ENCODE peak calls at places on chromosome 3, in five cellular contexts. J is psoas muscle, D is A172, O is MM.1S, X is PC-3. P is an unnamed sample.

GRCh38 chr3:141797167-141797773 is 34.1 kb downstream of the GRK7 start:
- DNase-seq in O (no peak), J (peak; percentile 67), X (no peak), D (no peak), P (peak; percentile 35)

GRCh38 chr3:94184781-94185180 is 121.9 kb downstream of the NSUN3 start:
- DNase-seq in J (no peak), O (no peak), X (peak; percentile 71), D (peak; percentile 58), P (no peak)

GRCh38 chr3:10281951-10282350 is 10.8 kb downstream of the GHRL start:
- DNase-seq in J (no peak), D (no peak), O (no peak), X (no peak), P (no peak)

GRCh38 chr3:45986303-45986982 is 9.2 kb downstream of the FYCO1 start:
- DNase-seq in X (peak; percentile 93), O (no peak), D (peak; percentile 79), J (no peak), P (no peak)

GRCh38 chr3:105960381-105960780 is 91.6 kb upstream of the CBLB start:
- DNase-seq in D (no peak), J (no peak), X (no peak), O (no peak), P (no peak)

GRCh38 chr3:114389156-114389555 is 95.3 kb downstream of the TIGIT start:
- DNase-seq in D (no peak), X (no peak), J (no peak), O (no peak), P (no peak)

GRCh38 chr3:120470870-120471269 is 20.1 kb upstream of the FSTL1 start:
- DNase-seq in O (no peak), J (no peak), D (no peak), X (no peak), P (no peak)

GRCh38 chr3:186458306-186459107 is 85.7 kb downstream of the CRYGS start:
- DNase-seq in O (peak; percentile 21), D (no peak), J (no peak), X (no peak), P (no peak)

GRCh38 chr3:99114565-99115291 is 213.2 kb upstream of the DCBLD2 start:
- DNase-seq in J (no peak), D (peak; percentile 50), O (no peak), X (peak; percentile 72), P (no peak)

GRCh38 chr3:65479967-65480366 is 558.8 kb downstream of the MAGI1 start:
- DNase-seq in D (no peak), O (no peak), X (no peak), J (no peak), P (no peak)